ENCODE peak calls at places on chromosomes 2 and 18, in seven cellular contexts. K is CD8-positive, alpha-beta memory T cell; Y is right lobe of liver; I is ovary; G is small intestine; C is uterus; A is fibroblast of lung. H is an unnamed sample.
A peak's percentile ranks its signal among the peaks of the same experiment; 100 is the strongest.

GRCh38 chr2:175807031-175807873 is 194.8 kb downstream of the LNPK start:
- DNase-seq in K (no peak), Y (no peak), I (no peak), G (no peak), C (no peak), A (peak; percentile 8), H (no peak)

GRCh38 chr2:16102976-16103380 is 162.6 kb downstream of the MYCN start:
- DNase-seq in K (no peak), Y (no peak), I (no peak), G (peak; percentile 91), C (no peak), A (no peak), H (no peak)

GRCh38 chr2:18976112-18976961 is 382.1 kb downstream of the OSR1 start:
- DNase-seq in K (no peak), Y (no peak), I (no peak), G (no peak), C (peak; percentile 52), A (peak; percentile 93), H (no peak)

GRCh38 chr18:50614838-50615237 is 55.0 kb downstream of the MAPK4 start:
- DNase-seq in K (no peak), Y (peak; percentile 82), I (no peak), G (no peak), C (no peak), A (peak; percentile 5), H (peak; percentile 11)

GRCh38 chr2:98729652-98730051 is 1.3 kb downstream of the MGAT4A start:
- DNase-seq in K (no peak), Y (no peak), I (no peak), G (peak; percentile 53), C (no peak), A (no peak), H (no peak)

GRCh38 chr2:241870611-241871537 is 1.3 kb downstream of the RTP5 start:
- DNase-seq in K (peak; percentile 82), Y (no peak), I (no peak), G (no peak), C (no peak), A (no peak), H (no peak)

GRCh38 chr2:74821177-74822124 is 12.5 kb upstream of the HK2 start:
- DNase-seq in K (no peak), Y (peak; percentile 9), I (peak; percentile 44), G (no peak), C (no peak), A (peak; percentile 13), H (no peak)

GRCh38 chr2:205772983-205773382 is 90.7 kb downstream of the NRP2 start:
- DNase-seq in K (no peak), Y (no peak), I (no peak), G (no peak), C (no peak), A (no peak), H (no peak)

GRCh38 chr2:118670868-118671267 is 176.6 kb downstream of the EN1 start:
- DNase-seq in K (no peak), Y (no peak), I (no peak), G (no peak), C (peak; percentile 21), A (peak; percentile 70), H (no peak)

GRCh38 chr2:86010083-86010482 is 95.6 kb downstream of the POLR1A start:
- DNase-seq in K (no peak), Y (no peak), I (no peak), G (no peak), C (no peak), A (no peak), H (no peak)

GRCh38 chr2:200100027-200100426 is 144.6 kb downstream of the MAIP1 start:
- DNase-seq in K (no peak), Y (no peak), I (no peak), G (no peak), C (no peak), A (no peak), H (no peak)

GRCh38 chr2:49261021-49261538 is 106.8 kb upstream of the FSHR start:
- DNase-seq in K (no peak), Y (no peak), I (no peak), G (no peak), C (no peak), A (no peak), H (no peak)

GRCh38 chr2:178650554-178650953 is 156.7 kb downstream of the TTN start:
- DNase-seq in K (no peak), Y (no peak), I (no peak), G (no peak), C (no peak), A (no peak), H (no peak)

GRCh38 chr2:16293398-16293797 is 353.0 kb downstream of the MYCN start:
- DNase-seq in K (no peak), Y (no peak), I (no peak), G (no peak), C (no peak), A (no peak), H (no peak)

GRCh38 chr2:218418717-218419458 is at the start of gene VIL1:
- DNase-seq in K (no peak), Y (no peak), I (no peak), G (peak; percentile 97), C (no peak), A (no peak), H (no peak)

GRCh38 chr2:217430916-217431576 is 571.2 kb upstream of the TNP1 start:
- DNase-seq in K (no peak), Y (no peak), I (no peak), G (no peak), C (no peak), A (peak; percentile 94), H (no peak)

GRCh38 chr18:76687271-76688006 is 134.9 kb upstream of the ZNF236 start:
- DNase-seq in K (no peak), Y (no peak), I (peak; percentile 78), G (no peak), C (peak; percentile 77), A (no peak), H (no peak)

GRCh38 chr18:54392621-54393023 is 34.9 kb downstream of the C18orf54 start:
- DNase-seq in K (peak; percentile 30), Y (no peak), I (no peak), G (peak; percentile 59), C (no peak), A (peak; percentile 72), H (no peak)

GRCh38 chr2:104774631-104775030 is 79.3 kb upstream of the POU3F3 start:
- DNase-seq in K (no peak), Y (no peak), I (no peak), G (no peak), C (no peak), A (no peak), H (no peak)

GRCh38 chr18:56658261-56658660 is 7.1 kb downstream of the WDR7 start:
- DNase-seq in K (no peak), Y (no peak), I (no peak), G (no peak), C (no peak), A (no peak), H (no peak)

GRCh38 chr2:125085904-125086303 is 1060.8 kb downstream of the CNTNAP5 start:
- DNase-seq in K (no peak), Y (no peak), I (no peak), G (peak; percentile 1), C (no peak), A (no peak), H (no peak)

GRCh38 chr2:211955648-211956047 is 583.0 kb downstream of the ERBB4 start:
- DNase-seq in K (no peak), Y (no peak), I (no peak), G (no peak), C (no peak), A (no peak), H (no peak)

GRCh38 chr2:233399306-233400225 is 45.3 kb downstream of the DGKD start:
- DNase-seq in K (peak; percentile 21), Y (peak; percentile 40), I (peak; percentile 4), G (no peak), C (no peak), A (no peak), H (no peak)

DNA sequence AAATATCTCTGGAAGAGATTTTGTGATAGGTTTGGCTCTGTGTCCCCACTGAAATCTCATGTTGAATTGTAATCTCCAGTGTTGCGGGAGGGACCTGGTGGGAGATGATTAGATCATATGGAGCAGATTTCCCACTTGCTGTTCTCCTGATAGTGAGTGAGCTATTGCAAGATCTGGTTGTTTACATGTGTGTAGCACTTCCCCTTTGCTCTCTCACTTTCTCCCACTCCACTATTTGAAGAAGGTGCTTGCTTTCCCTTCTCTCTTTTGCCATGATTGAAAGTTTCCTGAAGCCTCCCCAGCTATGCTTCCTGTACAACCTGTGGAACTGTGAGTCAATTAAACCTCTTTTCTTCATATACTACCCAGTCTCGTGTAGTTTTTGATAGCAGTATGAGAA is 97.0 kb upstream of the FN1 start:
- DNase-seq in K (no peak), Y (no peak), I (no peak), G (no peak), C (no peak), A (no peak), H (no peak)
- H3K4me1 ChIP-seq in K (no peaks in the 10 kb centered on the region), Y (no peaks in the 10 kb centered on the region), I (no peaks in the 10 kb centered on the region), G (no peaks in the 10 kb centered on the region), C (no peaks in the 10 kb centered on the region), A (peaks cover 17% of the 10 kb centered on the region), H (peaks cover 23% of the 10 kb centered on the region)

GRCh38 chr2:69205076-69205475 is 182.0 kb downstream of the GFPT1 start:
- DNase-seq in K (no peak), Y (no peak), I (no peak), G (no peak), C (no peak), A (no peak), H (no peak)
- H3K4me1 ChIP-seq in K (no peaks in the 10 kb centered on the region), Y (no peaks in the 10 kb centered on the region), I (peaks cover 30% of the 10 kb centered on the region), G (no peaks in the 10 kb centered on the region), C (peaks cover 8% of the 10 kb centered on the region), A (peaks cover 5% of the 10 kb centered on the region), H (peaks cover 10% of the 10 kb centered on the region)

GRCh38 chr18:35457140-35457704 is 40.5 kb downstream of the INO80C start:
- DNase-seq in K (no peak), Y (no peak), I (no peak), G (peak; percentile 21), C (no peak), A (no peak), H (no peak)
- H3K4me1 ChIP-seq in K (no peaks in the 10 kb centered on the region), Y (no peaks in the 10 kb centered on the region), I (no peaks in the 10 kb centered on the region), G (no peaks in the 10 kb centered on the region), C (no peaks in the 10 kb centered on the region), A (peaks cover 9% of the 10 kb centered on the region), H (peaks cover 42% of the 10 kb centered on the region)

GRCh38 chr2:226743911-226744310 is 55.7 kb downstream of the IRS1 start:
- DNase-seq in K (no peak), Y (no peak), I (no peak), G (no peak), C (no peak), A (no peak), H (no peak)
- H3K4me1 ChIP-seq in K (no peaks in the 10 kb centered on the region), Y (no peaks in the 10 kb centered on the region), I (peaks cover 24% of the 10 kb centered on the region), G (peaks cover 15% of the 10 kb centered on the region), C (no peaks in the 10 kb centered on the region), A (peaks cover 9% of the 10 kb centered on the region), H (peaks cover 8% of the 10 kb centered on the region)

DNA sequence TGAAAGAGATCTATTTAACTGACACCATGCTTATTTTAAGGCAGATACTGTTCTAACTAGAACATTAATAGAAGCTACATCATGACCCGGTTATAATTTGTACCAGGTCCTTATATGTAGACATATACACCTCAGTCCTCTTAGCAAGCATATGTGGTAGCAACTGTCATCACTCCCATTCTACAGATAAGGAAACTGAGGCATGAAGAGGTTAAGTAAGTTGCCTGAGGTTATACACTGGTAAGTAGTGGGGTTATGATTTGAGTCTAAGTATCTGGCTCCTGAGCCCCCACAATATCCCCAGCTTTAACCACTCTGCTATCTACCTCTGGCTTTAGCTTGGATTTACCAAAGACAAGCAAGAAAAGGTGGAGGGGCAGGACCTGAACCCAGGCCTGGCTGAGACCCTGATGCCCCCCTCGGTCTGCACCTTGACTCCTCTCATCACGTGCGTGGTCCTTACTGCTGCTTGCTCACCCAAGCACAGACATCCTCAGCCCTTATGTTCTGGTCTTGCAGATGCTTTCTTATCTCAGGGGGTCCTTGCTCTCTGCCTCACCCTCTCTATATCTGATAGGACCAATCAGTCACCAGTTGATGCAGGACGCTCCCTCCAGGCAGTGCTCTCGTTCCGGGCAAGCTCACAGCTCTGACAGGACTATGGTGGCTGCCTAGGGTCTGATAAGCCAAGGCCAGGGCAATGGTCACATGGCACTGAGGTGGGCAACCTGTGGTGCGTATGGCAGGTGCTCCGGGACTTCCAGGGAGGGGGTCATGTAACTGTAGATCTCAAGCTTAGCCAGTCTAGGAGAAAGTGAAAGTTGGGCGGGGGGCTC is 4.0 kb downstream of the DYSF start:
- DNase-seq in K (no peak), Y (peak; percentile 42), I (no peak), G (no peak), C (no peak), A (no peak), H (no peak)
- H3K4me1 ChIP-seq in K (peaks cover 21% of the 10 kb centered on the region), Y (peaks cover 4% of the 10 kb centered on the region), I (no peaks in the 10 kb centered on the region), G (peaks cover 7% of the 10 kb centered on the region), C (no peaks in the 10 kb centered on the region), A (no peaks in the 10 kb centered on the region), H (peaks cover 22% of the 10 kb centered on the region)